ENCODE peak calls at places on chromosome 13, in ten cellular contexts. N is IMR-90; S is HCT116; B is aorta; K is mucosa of descending colon; L is left ventricle myocardium inferior; D is CD8-positive, alpha-beta memory T cell; T is adrenal gland; G is ovary; E is tibial artery. M is an unnamed sample.
A peak's percentile ranks its signal among the peaks of the same experiment; 100 is the strongest.

GRCh38 chr13:33489563-33489962 is 204.0 kb upstream of the STARD13 start:
- DNase-seq in N (no peak), S (no peak), B (no peak), K (no peak), L (no peak), D (no peak), T (no peak), G (no peak), E (no peak), M (no peak)

GRCh38 chr13:76826527-76826926 is 59.7 kb downstream of the KCTD12 start:
- DNase-seq in N (no peak), S (no peak), B (no peak), K (no peak), L (no peak), D (no peak), T (no peak), G (no peak), E (no peak), M (no peak)

GRCh38 chr13:32537580-32538233 is 888 bp downstream of the N4BP2L2 start:
- DNase-seq in N (no peak), S (peak; percentile 6), B (peak; percentile 80), K (peak; percentile 69), L (peak; percentile 33), D (peak; percentile 9), T (peak; percentile 27), G (peak; percentile 47), E (peak; percentile 73), M (peak; percentile 74)

GRCh38 chr13:52760078-52760477 is 20.5 kb upstream of the CNMD start:
- DNase-seq in N (no peak), S (no peak), B (no peak), K (no peak), L (no peak), D (no peak), T (no peak), G (no peak), E (no peak), M (no peak)

GRCh38 chr13:36819811-36820140 is 754 bp downstream of the RFXAP start:
- DNase-seq in N (peak; percentile 36), S (no peak), B (no peak), K (no peak), L (no peak), D (peak; percentile 9), T (peak; percentile 29), G (peak; percentile 19), E (no peak), M (no peak)

GRCh38 chr13:94408300-94409036 is 71.0 kb downstream of the DCT start:
- DNase-seq in N (no peak), S (no peak), B (no peak), K (no peak), L (no peak), D (no peak), T (no peak), G (no peak), E (no peak), M (no peak)

GRCh38 chr13:53298426-53298825 is 269.8 kb downstream of the OLFM4 start:
- DNase-seq in N (no peak), S (no peak), B (no peak), K (no peak), L (no peak), D (no peak), T (no peak), G (no peak), E (no peak), M (no peak)

GRCh38 chr13:49214917-49215376 is 5.2 kb upstream of the MLNR start:
- DNase-seq in N (peak; percentile 6), S (peak; percentile 19), B (no peak), K (peak; percentile 71), L (no peak), D (no peak), T (peak; percentile 51), G (no peak), E (no peak), M (no peak)

GRCh38 chr13:93227280-93227905 is 786 bp downstream of the GPC6 start:
- DNase-seq in N (peak; percentile 52), S (no peak), B (peak; percentile 80), K (no peak), L (no peak), D (no peak), T (no peak), G (peak; percentile 48), E (peak; percentile 70), M (no peak)

GRCh38 chr13:40993987-40994386 is 25.1 kb downstream of the ELF1 start:
- DNase-seq in N (no peak), S (peak; percentile 87), B (no peak), K (no peak), L (no peak), D (no peak), T (no peak), G (no peak), E (no peak), M (no peak)

GRCh38 chr13:26473571-26474230 is 83.8 kb upstream of the WASF3 start:
- DNase-seq in N (no peak), S (no peak), B (no peak), K (no peak), L (no peak), D (no peak), T (no peak), G (no peak), E (no peak), M (no peak)

GRCh38 chr13:30564489-30564888 is 53.2 kb upstream of the USPL1 start:
- DNase-seq in N (no peak), S (no peak), B (no peak), K (no peak), L (no peak), D (no peak), T (no peak), G (no peak), E (no peak), M (no peak)

GRCh38 chr13:98847780-98848179 is 95.3 kb upstream of the SLC15A1 start:
- DNase-seq in N (no peak), S (no peak), B (no peak), K (no peak), L (no peak), D (no peak), T (no peak), G (no peak), E (no peak), M (no peak)

GRCh38 chr13:27170221-27170520 is 1.4 kb downstream of the USP12 start:
- DNase-seq in N (peak; percentile 84), S (no peak), B (no peak), K (no peak), L (no peak), D (no peak), T (no peak), G (no peak), E (no peak), M (no peak)

GRCh38 chr13:74132768-74133656 is 1.2 kb downstream of the KLF12 start:
- DNase-seq in N (peak; percentile 50), S (no peak), B (peak; percentile 78), K (peak; percentile 63), L (peak; percentile 28), D (peak; percentile 27), T (peak; percentile 29), G (peak; percentile 41), E (peak; percentile 71), M (peak; percentile 82)

GRCh38 chr13:40230833-40231266 is 435.6 kb downstream of the FOXO1 start:
- DNase-seq in N (no peak), S (no peak), B (no peak), K (no peak), L (no peak), D (no peak), T (peak; percentile 46), G (no peak), E (no peak), M (no peak)

GRCh38 chr13:110517505-110518149 is 43.9 kb downstream of the RAB20 start:
- DNase-seq in N (no peak), S (no peak), B (no peak), K (peak; percentile 34), L (no peak), D (no peak), T (no peak), G (no peak), E (peak; percentile 65), M (peak; percentile 24)
- H3K9me3 ChIP-seq in N (no peaks in the 10 kb centered on the region), S (no peaks in the 10 kb centered on the region), B (no peaks in the 10 kb centered on the region), K (no peaks in the 10 kb centered on the region), L (no peaks in the 10 kb centered on the region), D (no peaks in the 10 kb centered on the region), T (no peaks in the 10 kb centered on the region), G (no peaks in the 10 kb centered on the region), E (no peaks in the 10 kb centered on the region), M (no peaks in the 10 kb centered on the region)

GRCh38 chr13:95560387-95560786 is 7.9 kb downstream of the CLDN10 start:
- DNase-seq in N (no peak), S (no peak), B (no peak), K (no peak), L (no peak), D (no peak), T (no peak), G (no peak), E (no peak), M (no peak)

GRCh38 chr13:95564091-95564490 is 11.6 kb downstream of the CLDN10 start:
- DNase-seq in N (no peak), S (no peak), B (no peak), K (no peak), L (no peak), D (no peak), T (no peak), G (no peak), E (no peak), M (no peak)

GRCh38 chr13:95568131-95568530 is 15.6 kb downstream of the CLDN10 start:
- DNase-seq in N (no peak), S (no peak), B (no peak), K (no peak), L (no peak), D (no peak), T (no peak), G (no peak), E (no peak), M (no peak)

GRCh38 chr13:95569966-95570365 is 17.4 kb downstream of the CLDN10 start:
- DNase-seq in N (no peak), S (no peak), B (no peak), K (no peak), L (no peak), D (no peak), T (no peak), G (no peak), E (no peak), M (no peak)

GRCh38 chr13:95564948-95565347 is 12.4 kb downstream of the CLDN10 start:
- DNase-seq in N (peak; percentile 34), S (no peak), B (no peak), K (no peak), L (no peak), D (no peak), T (no peak), G (no peak), E (no peak), M (no peak)
- H3K4me3 ChIP-seq in N (no peak overlapping the region), S (no peak overlapping the region), B (no peak overlapping the region), K (no peak overlapping the region), L (no peak overlapping the region), D (no peak overlapping the region), T (no peak overlapping the region), G (no peak overlapping the region), E (no peak overlapping the region), M (no peak overlapping the region)

GRCh38 chr13:113001251-113002140 is 32.5 kb downstream of the MCF2L start:
- DNase-seq in N (peak; percentile 3), S (no peak), B (no peak), K (no peak), L (no peak), D (no peak), T (no peak), G (no peak), E (no peak), M (no peak)
- H3K9me3 ChIP-seq in N (no peaks in the 10 kb centered on the region), S (no peaks in the 10 kb centered on the region), B (no peaks in the 10 kb centered on the region), K (no peaks in the 10 kb centered on the region), L (no peaks in the 10 kb centered on the region), D (no peaks in the 10 kb centered on the region), T (no peaks in the 10 kb centered on the region), G (no peaks in the 10 kb centered on the region), E (no peaks in the 10 kb centered on the region), M (no peaks in the 10 kb centered on the region)

GRCh38 chr13:83167203-83167602 is 715.1 kb downstream of the SLITRK1 start:
- DNase-seq in N (no peak), S (no peak), B (no peak), K (no peak), L (no peak), D (no peak), T (no peak), G (no peak), E (no peak), M (no peak)

GRCh38 chr13:83162493-83162892 is 719.8 kb downstream of the SLITRK1 start:
- DNase-seq in N (peak; percentile 17), S (no peak), B (no peak), K (no peak), L (no peak), D (no peak), T (no peak), G (no peak), E (no peak), M (no peak)
- H3K4me3 ChIP-seq in N (no peak overlapping the region), S (no peak overlapping the region), B (no peak overlapping the region), K (no peak overlapping the region), L (no peak overlapping the region), D (no peak overlapping the region), T (no peak overlapping the region), G (no peak overlapping the region), E (no peak overlapping the region), M (no peak overlapping the region)

M was measured in kidney.